ENCODE peak calls at places on chromosome 16, in seven cellular contexts. N is mucosa of gallbladder; B is activated CD8-positive, alpha-beta T cell treated with anti-CD3 and anti-CD28 coated beads for 36 hours; A is stimulated activated CD4-positive, alpha-beta T cell treated with anti-CD3 and anti-CD28 coated beads, Interleukin-12 subunit alpha, Interleukin-12 subunit beta, amount 100 ng/mL, for 24 hours; S is activated T-helper 9 cell treated with anti-CD3 and anti-CD28 coated beads, Interleukin-2, amount 50 U/mL, for 16 hours; P is cerebellum; O is activated CD4-positive, CD25-positive, alpha-beta regulatory T cell. X is an unnamed sample.

GRCh38 chr16:13936596-13937081 is 16.7 kb downstream of the ERCC4 start:
- DNase-seq in N (no peak), B (peak), A (no peak), S (no peak), P (no peak), O (no peak), X (no peak)

GRCh38 chr16:73040735-73041402 is 7.1 kb downstream of the ZFHX3 start:
- DNase-seq in N (no peak), B (no peak), A (no peak), S (no peak), P (no peak), O (no peak), X (no peak)

GRCh38 chr16:4058386-4058785 is 57.9 kb downstream of the ADCY9 start:
- DNase-seq in N (no peak), B (no peak), A (no peak), S (no peak), P (no peak), O (no peak), X (no peak)

GRCh38 chr16:183005-183404 is 2.7 kb downstream of the HBQ1 start:
- DNase-seq in N (no peak), B (no peak), A (no peak), S (no peak), P (no peak), O (no peak), X (no peak)

GRCh38 chr16:72013389-72013788 is 4.8 kb downstream of the DHODH start:
- DNase-seq in N (no peak), B (peak), A (no peak), S (no peak), P (no peak), O (no peak), X (no peak)

GRCh38 chr16:87832759-87833502 is 36.4 kb downstream of the SLC7A5 start:
- DNase-seq in N (no peak), B (no peak), A (no peak), S (no peak), P (no peak), O (no peak), X (peak)

GRCh38 chr16:72536673-72537435 is 364.9 kb upstream of the PMFBP1 start:
- DNase-seq in N (no peak), B (no peak), A (no peak), S (no peak), P (no peak), O (no peak), X (no peak)

GRCh38 chr16:28923652-28924398 is 1.2 kb downstream of the RABEP2 start:
- DNase-seq in N (no peak), B (no peak), A (no peak), S (no peak), P (no peak), O (no peak), X (peak)

GRCh38 chr16:88613911-88614817 is 24.2 kb upstream of the IL17C start:
- DNase-seq in N (no peak), B (no peak), A (no peak), S (no peak), P (no peak), O (no peak), X (no peak)

GRCh38 chr16:57761301-57761700 is 25.7 kb downstream of the KATNB1 start:
- DNase-seq in N (no peak), B (no peak), A (no peak), S (no peak), P (no peak), O (no peak), X (no peak)

GRCh38 chr16:1945559-1946391 is 2.8 kb upstream of the MSRB1 start:
- DNase-seq in N (no peak), B (no peak), A (no peak), S (no peak), P (no peak), O (no peak), X (no peak)

GRCh38 chr16:55988013-55988412 is 112.8 kb upstream of the CES5A start:
- DNase-seq in N (no peak), B (no peak), A (no peak), S (no peak), P (no peak), O (no peak), X (no peak)

GRCh38 chr16:75121949-75122568 is 5.5 kb upstream of the LDHD start:
- DNase-seq in N (no peak), B (no peak), A (no peak), S (no peak), P (no peak), O (no peak), X (no peak)

GRCh38 chr16:28172331-28172730 is 39.4 kb downstream of the XPO6 start:
- DNase-seq in N (no peak), B (no peak), A (no peak), S (no peak), P (no peak), O (no peak), X (no peak)

GRCh38 chr16:1916654-1916990 is 1.6 kb downstream of the HS3ST6 start:
- DNase-seq in N (no peak), B (no peak), A (no peak), S (no peak), P (no peak), O (no peak), X (no peak)

GRCh38 chr16:10776280-10776679 is 32.6 kb downstream of the NUBP1 start:
- DNase-seq in N (no peak), B (peak), A (no peak), S (no peak), P (no peak), O (no peak), X (no peak)

GRCh38 chr16:53974484-53975115 is 270.6 kb downstream of the FTO start:
- DNase-seq in N (no peak), B (no peak), A (no peak), S (no peak), P (no peak), O (no peak), X (no peak)

GRCh38 chr16:82088483-82088882 is 53.4 kb downstream of the HSD17B2 start:
- DNase-seq in N (no peak), B (no peak), A (no peak), S (no peak), P (no peak), O (no peak), X (no peak)

GRCh38 chr16:5175263-5175662 is 77.7 kb upstream of the EEF2KMT start:
- DNase-seq in N (peak), B (no peak), A (no peak), S (no peak), P (no peak), O (no peak), X (no peak)

GRCh38 chr16:79535130-79535529 is 65.4 kb downstream of the MAF start:
- DNase-seq in N (no peak), B (no peak), A (no peak), S (no peak), P (no peak), O (no peak), X (no peak)